ENCODE peak calls at places on chromosome 10, in six cellular contexts. V is effector CD4-positive, alpha-beta T cell; H is AG08395; O is NCI-H2081; T is iris pigment epithelial cell; N is T47D. K is an unnamed sample.

GRCh38 chr10:29585488-29585976 is 49.2 kb downstream of the SVIL start:
- DNase-seq in V (no peak), H (no peak), O (no peak), T (no peak), N (no peak), K (no peak)

GRCh38 chr10:27687808-27688207 is 57.8 kb downstream of the MKX start:
- DNase-seq in V (no peak), H (no peak), O (no peak), T (no peak), N (no peak), K (no peak)

GRCh38 chr10:119103687-119104652 is at the start of gene DENND10:
- DNase-seq in V (peak), H (peak), O (peak), T (peak), N (peak), K (no peak)

GRCh38 chr10:58475322-58476277 is 37.1 kb upstream of the BICC1 start:
- DNase-seq in V (no peak), H (peak), O (no peak), T (peak), N (no peak), K (no peak)

GRCh38 chr10:62050627-62050924 is 149.1 kb downstream of the ARID5B start:
- DNase-seq in V (no peak), H (no peak), O (no peak), T (no peak), N (no peak), K (no peak)

GRCh38 chr10:106696239-106696638 is 468.3 kb downstream of the SORCS1 start:
- DNase-seq in V (no peak), H (no peak), O (no peak), T (no peak), N (no peak), K (no peak)

GRCh38 chr10:95601116-95601719 is 40.0 kb upstream of the SORBS1 start:
- DNase-seq in V (peak), H (peak), O (peak), T (peak), N (peak), K (peak)

GRCh38 chr10:17415046-17415643 is 39.2 kb downstream of the ST8SIA6 start:
- DNase-seq in V (no peak), H (no peak), O (no peak), T (no peak), N (no peak), K (no peak)

GRCh38 chr10:113298616-113299015 is 254.2 kb upstream of the HABP2 start:
- DNase-seq in V (no peak), H (no peak), O (no peak), T (no peak), N (no peak), K (no peak)

GRCh38 chr10:60281331-60281730 is 108.3 kb downstream of the ANK3 start:
- DNase-seq in V (no peak), H (no peak), O (no peak), T (peak), N (no peak), K (no peak)

GRCh38 chr10:71598673-71599072 is 120.9 kb downstream of the C10orf105 start:
- DNase-seq in V (no peak), H (peak), O (no peak), T (peak), N (no peak), K (no peak)

GRCh38 chr10:96417432-96417831 is 58.6 kb upstream of the OPALIN start:
- DNase-seq in V (no peak), H (no peak), O (no peak), T (peak), N (peak), K (no peak)

GRCh38 chr10:124138195-124138882 is 44.9 kb upstream of the CHST15 start:
- DNase-seq in V (no peak), H (peak), O (no peak), T (peak), N (no peak), K (no peak)

GRCh38 chr10:110401401-110402076 is 96.2 kb upstream of the DUSP5 start:
- DNase-seq in V (no peak), H (no peak), O (no peak), T (no peak), N (no peak), K (no peak)

K was measured in NCI-H1105.